ENCODE peak calls at places on chromosomes 11 and 22, in eight cellular contexts. B, I, P, X, J, U, E and N are unnamed samples.
A peak's percentile ranks its signal among the peaks of the same experiment; 100 is the strongest.

GRCh38 chr11:47603295-47603694 is 9.1 kb upstream of the C1QTNF4 start:
- DNase-seq in B (no peak), X (no peak), I (no peak), E (no peak), P (no peak), U (no peak), J (no peak), N (no peak)

GRCh38 chr11:45678962-45679361 is 13.5 kb upstream of the CHST1 start:
- DNase-seq in U (no peak), P (no peak), X (no peak), B (no peak), E (no peak), J (no peak), I (no peak), N (no peak)

GRCh38 chr11:33187851-33188722 is 26.8 kb upstream of the CSTF3 start:
- DNase-seq in X (no peak), J (no peak), I (peak; percentile 2), B (no peak), P (no peak), E (no peak), U (no peak), N (no peak)

GRCh38 chr11:72314199-72314598 is 70.2 kb upstream of the PHOX2A start:
- DNase-seq in E (no peak), U (no peak), I (no peak), J (no peak), P (no peak), B (no peak), X (no peak), N (no peak)

GRCh38 chr11:134124660-134125451 is 56.0 kb downstream of the JAM3 start:
- DNase-seq in B (no peak), E (peak; percentile 66), U (no peak), J (peak; percentile 37), I (no peak), P (peak; percentile 77), X (peak; percentile 53), N (peak; percentile 76)

GRCh38 chr22:48944756-48945620 is 882.7 kb downstream of the BRD1 start:
- DNase-seq in I (peak; percentile 83), P (no peak), X (no peak), B (no peak), E (no peak), J (no peak), U (no peak), N (no peak)

GRCh38 chr11:67732045-67732787 is 57.8 kb upstream of the ALDH3B2 start:
- DNase-seq in J (no peak), U (peak; percentile 42), I (no peak), E (no peak), X (no peak), P (peak; percentile 60), B (peak; percentile 4), N (no peak)

GRCh38 chr22:44456661-44457412 is 41.2 kb downstream of the RTL6 start:
- DNase-seq in X (no peak), E (no peak), P (no peak), I (peak; percentile 36), U (no peak), J (no peak), B (no peak), N (no peak)

GRCh38 chr11:91876746-91877145 is 347.9 kb upstream of the FAT3 start:
- DNase-seq in E (no peak), B (no peak), I (no peak), J (no peak), U (no peak), P (no peak), X (no peak), N (no peak)

GRCh38 chr11:19520681-19521080 is 192.0 kb upstream of the NAV2 start:
- DNase-seq in P (no peak), J (no peak), X (no peak), B (no peak), I (no peak), U (no peak), E (no peak), N (no peak)

GRCh38 chr22:50576070-50576469 is 2.2 kb downstream of the CPT1B start:
- DNase-seq in I (no peak), B (peak; percentile 52), E (peak; percentile 71), U (peak; percentile 39), P (peak; percentile 41), X (no peak), J (peak; percentile 12), N (peak; percentile 63)

GRCh38 chr11:41031571-41032060 is 427.8 kb downstream of the LRRC4C start:
- DNase-seq in P (no peak), E (no peak), I (no peak), X (no peak), B (no peak), U (no peak), J (no peak), N (no peak)

GRCh38 chr11:69499216-69499945 is 17.9 kb downstream of the LINC01488 start:
- DNase-seq in P (no peak), I (no peak), E (no peak), U (no peak), J (no peak), X (no peak), B (no peak), N (no peak)

GRCh38 chr11:120052196-120052775 is 85.6 kb downstream of the TRIM29 start:
- DNase-seq in X (no peak), I (peak; percentile 60), U (no peak), B (no peak), E (no peak), P (no peak), J (no peak), N (no peak)

DNA sequence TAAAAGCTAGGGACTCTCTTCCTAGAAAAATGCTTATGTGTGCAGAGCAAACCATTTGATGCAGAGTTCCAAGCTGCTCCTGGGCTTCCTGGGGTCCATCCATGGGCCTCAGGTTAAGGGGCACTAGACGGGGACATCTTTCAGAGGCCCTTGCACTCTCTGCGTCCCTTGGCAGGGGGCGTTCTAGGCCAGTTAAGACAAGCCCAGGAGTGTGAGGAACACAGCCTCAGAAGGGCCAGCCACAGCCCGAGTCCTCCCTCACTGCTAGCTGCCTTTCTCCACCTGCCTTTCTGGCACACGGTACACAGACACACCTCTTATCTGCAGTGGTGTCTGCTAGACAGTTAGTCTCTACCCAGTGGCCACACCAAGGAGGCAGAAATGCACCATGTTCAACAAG is 18.0 kb upstream of the BID start:
- DNase-seq in U (peak; percentile 63), X (no peak), E (no peak), J (no peak), B (no peak), I (no peak), P (peak; percentile 70), N (no peak)
- TF ChIP-seq CTCF in U (peak; percentile 58), X (no peak), E (no peak), J (no peak), B (no peak), I (no peak), P (peak; percentile 24), N (no peak)

GRCh38 chr22:46008836-46009596 is 32.1 kb upstream of the WNT7B start:
- DNase-seq in E (no peak), P (no peak), B (no peak), U (no peak), I (no peak), X (peak; percentile 10), J (no peak), N (no peak)
- TF ChIP-seq CTCF in E (no peak), P (no peak), B (no peak), U (no peak), I (no peak), X (no peak), J (no peak), N (no peak)

DNA sequence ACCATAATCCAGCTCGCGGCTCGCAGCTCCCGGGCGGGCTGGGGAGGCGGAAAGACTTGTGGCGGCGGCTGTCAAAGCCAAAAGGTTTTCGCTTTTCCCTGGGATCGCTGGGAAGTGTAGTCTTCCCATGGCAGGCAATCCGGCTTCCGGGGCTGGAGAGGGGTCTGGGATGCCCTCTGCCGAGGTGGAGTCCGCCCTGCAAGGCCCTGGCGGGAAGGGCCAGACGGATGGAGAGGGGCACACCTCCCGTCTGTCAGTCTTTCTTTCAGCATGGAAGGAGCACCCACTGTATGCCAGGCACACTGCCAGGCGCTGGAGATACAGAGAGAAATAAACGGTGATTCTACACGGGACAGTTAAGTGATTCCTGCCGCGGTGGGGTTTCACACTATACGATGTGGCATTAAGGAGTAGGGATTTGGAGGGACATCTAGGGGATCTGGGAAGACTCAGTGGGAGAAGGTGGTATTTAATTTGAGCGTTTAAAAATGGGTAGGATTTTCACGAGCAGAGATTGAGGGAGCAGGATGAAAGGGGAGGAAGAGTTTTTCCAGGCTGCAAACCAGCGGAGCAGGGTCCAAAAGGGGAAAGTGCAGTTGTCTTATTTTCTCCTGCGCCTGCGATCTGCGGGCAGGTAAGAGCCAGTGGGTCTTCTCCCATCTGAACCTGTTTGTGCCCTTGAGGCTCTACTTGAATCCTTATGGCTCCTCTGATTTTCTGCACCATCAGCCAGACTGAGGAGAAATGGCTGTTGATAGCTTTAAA is at the start of gene BACE1:
- DNase-seq in B (peak; percentile 71), U (no peak), J (peak; percentile 67), X (peak; percentile 87), I (peak; percentile 92), P (peak; percentile 91), E (peak; percentile 86), N (peak; percentile 78)
- TF ChIP-seq CTCF in B (peak; percentile 46), U (no peak), J (peak; percentile 72), X (peak; percentile 23), I (peak; percentile 59), P (no peak), E (peak; percentile 51), N (peak; percentile 55)

GRCh38 chr22:30521368-30522156 is 16.1 kb upstream of the SEC14L4 start:
- DNase-seq in B (no peak), X (no peak), J (no peak), P (no peak), E (no peak), U (no peak), I (no peak), N (no peak)
- TF ChIP-seq CTCF in B (no peak), X (no peak), J (no peak), P (no peak), E (no peak), U (no peak), I (no peak), N (no peak)